ENCODE peak calls at places on chromosomes 16 and 17, in eight cellular contexts. W is GM13976; V is fibroblast of the aortic adventitia; T is Right ventricle myocardium superior; G is mucosa of gallbladder; I is stimulated activated CD8-positive, alpha-beta memory T cell treated with anti-CD3 and anti-CD28 coated beads, Interleukin-2, amount 100 ng/mL, for 48 hours; P is NCI-H1436; D is sigmoid colon. F is an unnamed sample.

GRCh38 chr17:78132086-78132676 is 1.6 kb downstream of the TMC8 start:
- DNase-seq in W (no peak), V (no peak), T (no peak), G (no peak), I (peak), P (no peak), D (no peak), F (peak)

GRCh38 chr17:28317965-28318758 is 838 bp upstream of the TMEM97 start:
- DNase-seq in W (no peak), V (no peak), T (no peak), G (no peak), I (no peak), P (peak), D (no peak), F (no peak)

GRCh38 chr16:74192281-74192680 is 104.3 kb upstream of the PSMD7 start:
- DNase-seq in W (no peak), V (no peak), T (no peak), G (no peak), I (no peak), P (no peak), D (no peak), F (no peak)

GRCh38 chr17:64159051-64159590 is 29.2 kb upstream of the ERN1 start:
- DNase-seq in W (no peak), V (no peak), T (no peak), G (no peak), I (no peak), P (no peak), D (no peak), F (no peak)

GRCh38 chr17:81868674-81869220 is 2.4 kb downstream of the ARHGDIA start:
- DNase-seq in W (no peak), V (peak), T (no peak), G (no peak), I (no peak), P (no peak), D (peak), F (no peak)

GRCh38 chr16:11585460-11586374 is 1.0 kb downstream of the LITAF start:
- DNase-seq in W (no peak), V (no peak), T (no peak), G (no peak), I (no peak), P (no peak), D (no peak), F (peak)

GRCh38 chr17:57552114-57552601 is 192.9 kb downstream of the CCDC182 start:
- DNase-seq in W (peak), V (no peak), T (peak), G (no peak), I (peak), P (no peak), D (no peak), F (no peak)

GRCh38 chr17:11538366-11538765 is 59.9 kb upstream of the DNAH9 start:
- DNase-seq in W (no peak), V (no peak), T (no peak), G (no peak), I (no peak), P (no peak), D (no peak), F (no peak)

GRCh38 chr17:47649972-47650524 is 329 bp downstream of the KPNB1 start:
- DNase-seq in W (peak), V (no peak), T (no peak), G (no peak), I (no peak), P (peak), D (no peak), F (no peak)

F was measured in colonic mucosa.